ENCODE peak calls at places on chromosomes 16 and 17, in ten cellular contexts. One of them, this sample, is unnamed.

GRCh38 chr16:89037261-89038152 is 56.1 kb upstream of the ACSF3 start:
- DNase-seq in right lobe of liver: peak
- DNase-seq in thoracic aorta: no peak
- DNase-seq in AG09309: no peak
- DNase-seq in lower leg skin: no peak
- DNase-seq in esophagus muscularis mucosa: no peak
- DNase-seq in foreskin keratinocyte: no peak
- DNase-seq in GM10248: peak
- DNase-seq in stomach: no peak
- DNase-seq in Peyer's patch: no peak
- DNase-seq in this sample: no peak

GRCh38 chr17:58249270-58250133 is 11.1 kb downstream of the LPO start:
- DNase-seq in thoracic aorta: no peak
- DNase-seq in Peyer's patch: peak
- DNase-seq in lower leg skin: no peak
- DNase-seq in esophagus muscularis mucosa: no peak
- DNase-seq in AG09309: no peak
- DNase-seq in GM10248: peak
- DNase-seq in stomach: peak
- DNase-seq in right lobe of liver: peak
- DNase-seq in foreskin keratinocyte: peak
- DNase-seq in this sample: peak

GRCh38 chr17:65666869-65667268 is 105.4 kb upstream of the AXIN2 start:
- DNase-seq in right lobe of liver: no peak
- DNase-seq in esophagus muscularis mucosa: no peak
- DNase-seq in foreskin keratinocyte: no peak
- DNase-seq in Peyer's patch: no peak
- DNase-seq in GM10248: no peak
- DNase-seq in thoracic aorta: no peak
- DNase-seq in AG09309: no peak
- DNase-seq in stomach: no peak
- DNase-seq in lower leg skin: no peak
- DNase-seq in this sample: no peak

GRCh38 chr16:14497245-14498082 is 132.6 kb downstream of the PARN start:
- DNase-seq in lower leg skin: no peak
- DNase-seq in right lobe of liver: no peak
- DNase-seq in esophagus muscularis mucosa: peak
- DNase-seq in stomach: no peak
- DNase-seq in thoracic aorta: no peak
- DNase-seq in foreskin keratinocyte: no peak
- DNase-seq in GM10248: no peak
- DNase-seq in Peyer's patch: no peak
- DNase-seq in AG09309: no peak
- DNase-seq in this sample: no peak

GRCh38 chr16:3980311-3981111 is 100.0 kb upstream of the CREBBP start:
- DNase-seq in foreskin keratinocyte: peak
- DNase-seq in GM10248: no peak
- DNase-seq in esophagus muscularis mucosa: no peak
- DNase-seq in thoracic aorta: no peak
- DNase-seq in right lobe of liver: no peak
- DNase-seq in Peyer's patch: no peak
- DNase-seq in AG09309: no peak
- DNase-seq in stomach: no peak
- DNase-seq in lower leg skin: no peak
- DNase-seq in this sample: no peak

GRCh38 chr16:69481901-69482341 is 57.5 kb downstream of the CYB5B start:
- DNase-seq in GM10248: no peak
- DNase-seq in thoracic aorta: peak
- DNase-seq in Peyer's patch: no peak
- DNase-seq in AG09309: no peak
- DNase-seq in foreskin keratinocyte: peak
- DNase-seq in stomach: peak
- DNase-seq in esophagus muscularis mucosa: peak
- DNase-seq in lower leg skin: peak
- DNase-seq in right lobe of liver: peak
- DNase-seq in this sample: no peak

GRCh38 chr17:36105718-36106117 is 2.1 kb downstream of the CCL4 start:
- DNase-seq in stomach: no peak
- DNase-seq in AG09309: no peak
- DNase-seq in GM10248: no peak
- DNase-seq in Peyer's patch: no peak
- DNase-seq in esophagus muscularis mucosa: no peak
- DNase-seq in right lobe of liver: no peak
- DNase-seq in lower leg skin: no peak
- DNase-seq in foreskin keratinocyte: no peak
- DNase-seq in thoracic aorta: no peak
- DNase-seq in this sample: no peak

GRCh38 chr17:42118545-42118944 is 2.6 kb downstream of the KAT2A start:
- DNase-seq in thoracic aorta: no peak
- DNase-seq in lower leg skin: no peak
- DNase-seq in stomach: peak
- DNase-seq in GM10248: peak
- DNase-seq in foreskin keratinocyte: no peak
- DNase-seq in AG09309: no peak
- DNase-seq in Peyer's patch: no peak
- DNase-seq in right lobe of liver: no peak
- DNase-seq in esophagus muscularis mucosa: no peak
- DNase-seq in this sample: no peak

GRCh38 chr16:29192329-29193247 is 207.7 kb downstream of the LAT start:
- DNase-seq in foreskin keratinocyte: no peak
- DNase-seq in stomach: no peak
- DNase-seq in AG09309: no peak
- DNase-seq in thoracic aorta: no peak
- DNase-seq in right lobe of liver: peak
- DNase-seq in Peyer's patch: peak
- DNase-seq in lower leg skin: no peak
- DNase-seq in esophagus muscularis mucosa: no peak
- DNase-seq in GM10248: no peak
- DNase-seq in this sample: no peak

GRCh38 chr17:29251969-29252866 is 5.6 kb downstream of the CRYBA1 start:
- DNase-seq in lower leg skin: no peak
- DNase-seq in AG09309: no peak
- DNase-seq in esophagus muscularis mucosa: peak
- DNase-seq in foreskin keratinocyte: no peak
- DNase-seq in Peyer's patch: no peak
- DNase-seq in stomach: no peak
- DNase-seq in thoracic aorta: no peak
- DNase-seq in GM10248: no peak
- DNase-seq in right lobe of liver: no peak
- DNase-seq in this sample: no peak

GRCh38 chr17:76681222-76682137 is 29.3 kb downstream of the MXRA7 start:
- DNase-seq in stomach: peak
- DNase-seq in esophagus muscularis mucosa: no peak
- DNase-seq in lower leg skin: peak
- DNase-seq in thoracic aorta: no peak
- DNase-seq in Peyer's patch: peak
- DNase-seq in AG09309: no peak
- DNase-seq in right lobe of liver: no peak
- DNase-seq in GM10248: peak
- DNase-seq in foreskin keratinocyte: peak
- DNase-seq in this sample: peak

GRCh38 chr17:76684756-76685155 is 26.0 kb downstream of the MXRA7 start:
- DNase-seq in esophagus muscularis mucosa: no peak
- DNase-seq in foreskin keratinocyte: no peak
- DNase-seq in AG09309: no peak
- DNase-seq in Peyer's patch: no peak
- DNase-seq in stomach: no peak
- DNase-seq in GM10248: no peak
- DNase-seq in lower leg skin: no peak
- DNase-seq in thoracic aorta: no peak
- DNase-seq in right lobe of liver: no peak
- DNase-seq in this sample: no peak

GRCh38 chr17:76682306-76682705 is 28.5 kb downstream of the MXRA7 start:
- DNase-seq in stomach: no peak
- DNase-seq in AG09309: no peak
- DNase-seq in foreskin keratinocyte: no peak
- DNase-seq in esophagus muscularis mucosa: no peak
- DNase-seq in Peyer's patch: no peak
- DNase-seq in right lobe of liver: no peak
- DNase-seq in thoracic aorta: no peak
- DNase-seq in lower leg skin: no peak
- DNase-seq in GM10248: no peak
- DNase-seq in this sample: no peak

GRCh38 chr17:76683921-76684745 is 26.6 kb downstream of the MXRA7 start:
- DNase-seq in lower leg skin: no peak
- DNase-seq in Peyer's patch: no peak
- DNase-seq in stomach: no peak
- DNase-seq in GM10248: no peak
- DNase-seq in foreskin keratinocyte: no peak
- DNase-seq in right lobe of liver: no peak
- DNase-seq in thoracic aorta: no peak
- DNase-seq in esophagus muscularis mucosa: no peak
- DNase-seq in AG09309: no peak
- DNase-seq in this sample: peak

GRCh38 chr17:76683011-76683755 is 27.6 kb downstream of the MXRA7 start:
- DNase-seq in right lobe of liver: no peak
- DNase-seq in foreskin keratinocyte: no peak
- DNase-seq in GM10248: no peak
- DNase-seq in lower leg skin: no peak
- DNase-seq in thoracic aorta: no peak
- DNase-seq in Peyer's patch: no peak
- DNase-seq in esophagus muscularis mucosa: no peak
- DNase-seq in AG09309: no peak
- DNase-seq in stomach: no peak
- DNase-seq in this sample: peak
- TF ChIP-seq CTCF in right lobe of liver: no peak
- TF ChIP-seq CTCF in foreskin keratinocyte: no peak
- TF ChIP-seq CTCF in GM10248: no peak
- TF ChIP-seq CTCF in lower leg skin: no peak
- TF ChIP-seq CTCF in thoracic aorta: no peak
- TF ChIP-seq CTCF in Peyer's patch: no peak
- TF ChIP-seq CTCF in esophagus muscularis mucosa: no peak
- TF ChIP-seq CTCF in AG09309: no peak
- TF ChIP-seq CTCF in stomach: no peak
- TF ChIP-seq CTCF in this sample: no peak

DNA sequence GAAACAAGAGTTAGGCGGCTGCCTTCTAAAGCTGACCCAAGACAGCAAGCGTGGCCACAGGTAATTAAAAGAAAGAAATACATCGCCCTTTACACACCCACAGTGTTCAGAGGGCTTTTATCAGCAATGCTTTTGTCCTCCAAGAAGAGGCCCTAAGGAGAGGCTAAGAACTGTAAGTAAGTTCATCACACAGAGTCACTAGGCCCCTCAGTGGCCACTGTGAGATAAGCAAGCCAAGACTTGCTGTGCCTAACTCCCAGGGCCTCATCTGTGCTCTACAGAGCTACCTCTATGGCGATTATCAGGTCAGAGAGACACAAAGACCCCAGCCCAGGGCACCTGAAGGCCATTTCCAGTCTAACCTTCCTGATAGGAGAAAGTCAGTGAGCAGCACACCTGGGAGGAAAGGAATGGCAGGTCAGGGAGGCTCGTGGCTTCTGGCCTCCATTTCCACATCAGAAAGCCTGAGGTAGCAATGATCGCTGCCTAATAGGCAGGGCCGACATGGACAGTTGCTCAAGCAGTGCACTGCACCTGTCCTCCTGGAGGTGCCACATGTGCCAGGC is 545.2 kb upstream of the CDH11 start:
- DNase-seq in Peyer's patch: no peak
- DNase-seq in GM10248: no peak
- DNase-seq in thoracic aorta: no peak
- DNase-seq in foreskin keratinocyte: peak
- DNase-seq in AG09309: no peak
- DNase-seq in esophagus muscularis mucosa: no peak
- DNase-seq in lower leg skin: no peak
- DNase-seq in right lobe of liver: no peak
- DNase-seq in stomach: no peak
- DNase-seq in this sample: no peak
- TF ChIP-seq CTCF in Peyer's patch: no peak
- TF ChIP-seq CTCF in GM10248: no peak
- TF ChIP-seq CTCF in thoracic aorta: no peak
- TF ChIP-seq CTCF in foreskin keratinocyte: peak
- TF ChIP-seq CTCF in AG09309: peak
- TF ChIP-seq CTCF in esophagus muscularis mucosa: no peak
- TF ChIP-seq CTCF in lower leg skin: no peak
- TF ChIP-seq CTCF in right lobe of liver: no peak
- TF ChIP-seq CTCF in stomach: no peak
- TF ChIP-seq CTCF in this sample: no peak

DNA sequence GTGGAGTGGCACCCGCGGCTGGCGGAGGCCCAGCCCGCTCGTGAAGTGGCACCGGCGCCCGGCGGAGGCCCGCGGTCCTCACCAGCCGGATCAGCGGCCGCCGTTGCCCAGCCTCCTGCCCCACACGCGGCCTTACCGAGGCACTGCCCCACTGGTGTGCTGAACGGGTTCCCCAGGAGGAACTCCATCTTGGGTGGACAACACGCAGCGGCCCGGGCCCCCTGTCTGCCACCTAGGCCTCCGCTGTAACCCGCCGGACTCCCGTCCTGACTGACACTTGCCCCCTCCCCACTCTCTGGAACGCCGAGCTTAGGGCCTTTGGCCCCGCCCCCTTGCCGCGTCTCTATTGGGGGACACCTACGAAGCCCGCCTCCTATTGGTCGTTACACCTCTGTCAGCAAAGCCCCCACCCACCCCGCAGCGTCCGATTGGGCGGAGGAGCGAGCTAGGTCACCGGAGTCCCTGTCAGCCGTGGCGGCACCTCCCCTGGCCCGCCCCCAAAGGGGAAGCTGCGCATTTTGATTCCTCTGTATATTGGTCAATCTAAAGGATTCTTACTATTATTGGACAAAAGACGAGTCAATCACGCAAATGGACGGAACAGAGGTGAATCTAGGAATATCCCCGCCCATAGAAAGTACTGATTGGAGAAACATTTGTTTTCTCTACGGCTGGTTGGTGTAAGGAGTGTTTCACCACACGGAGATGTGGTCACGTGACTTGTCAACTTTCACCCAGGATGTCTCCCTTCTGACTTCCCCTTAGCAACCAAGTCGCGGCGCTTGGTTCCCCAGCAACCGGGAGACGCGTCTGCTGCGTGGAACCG is at the start of the genes DRC3 and TOM1L2:
- DNase-seq in thoracic aorta: peak
- DNase-seq in Peyer's patch: peak
- DNase-seq in stomach: peak
- DNase-seq in AG09309: peak
- DNase-seq in esophagus muscularis mucosa: peak
- DNase-seq in right lobe of liver: peak
- DNase-seq in GM10248: peak
- DNase-seq in foreskin keratinocyte: peak
- DNase-seq in lower leg skin: peak
- DNase-seq in this sample: peak
- TF ChIP-seq CTCF in thoracic aorta: no peak
- TF ChIP-seq CTCF in Peyer's patch: peak
- TF ChIP-seq CTCF in stomach: peak
- TF ChIP-seq CTCF in AG09309: no peak
- TF ChIP-seq CTCF in esophagus muscularis mucosa: no peak
- TF ChIP-seq CTCF in right lobe of liver: no peak
- TF ChIP-seq CTCF in GM10248: no peak
- TF ChIP-seq CTCF in foreskin keratinocyte: peak
- TF ChIP-seq CTCF in lower leg skin: no peak
- TF ChIP-seq CTCF in this sample: no peak

DNA sequence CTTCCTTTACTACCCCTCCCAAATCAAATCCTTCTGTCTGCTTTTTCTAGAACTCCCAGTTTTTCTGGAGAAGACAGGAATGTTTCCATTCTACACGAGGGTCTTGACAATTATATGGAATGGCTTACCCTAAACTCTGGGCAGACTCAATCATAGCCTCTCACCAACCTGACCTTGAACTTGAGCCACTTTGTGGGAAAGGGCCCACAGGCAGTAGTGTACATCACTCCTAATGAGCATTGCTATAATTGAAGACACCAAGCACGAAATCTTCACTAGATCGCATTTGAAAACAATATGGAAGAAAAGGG is 1.6 kb upstream of the HOXB13 start:
- DNase-seq in GM10248: no peak
- DNase-seq in thoracic aorta: no peak
- DNase-seq in right lobe of liver: no peak
- DNase-seq in Peyer's patch: no peak
- DNase-seq in esophagus muscularis mucosa: no peak
- DNase-seq in AG09309: no peak
- DNase-seq in foreskin keratinocyte: no peak
- DNase-seq in stomach: no peak
- DNase-seq in lower leg skin: no peak
- DNase-seq in this sample: no peak
- TF ChIP-seq CTCF in GM10248: no peak
- TF ChIP-seq CTCF in thoracic aorta: no peak
- TF ChIP-seq CTCF in right lobe of liver: no peak
- TF ChIP-seq CTCF in Peyer's patch: no peak
- TF ChIP-seq CTCF in esophagus muscularis mucosa: no peak
- TF ChIP-seq CTCF in AG09309: no peak
- TF ChIP-seq CTCF in foreskin keratinocyte: no peak
- TF ChIP-seq CTCF in stomach: no peak
- TF ChIP-seq CTCF in lower leg skin: no peak
- TF ChIP-seq CTCF in this sample: no peak